ENCODE peak calls at places on chromosomes 3 and 15, in six cellular contexts. X, U, P, T, N and Z are unnamed samples.

GRCh38 chr3:36729204-36730056 is 34.9 kb downstream of the DCLK3 start:
- DNase-seq in X (no peak), U (no peak), P (peak; percentile 83), T (no peak), N (no peak), Z (no peak)

GRCh38 chr3:153161138-153161713 is 800 bp upstream of the RAP2B start:
- DNase-seq in X (peak; percentile 91), U (peak; percentile 95), P (peak; percentile 100), T (peak; percentile 93), N (peak; percentile 93), Z (peak; percentile 96)

GRCh38 chr15:70127797-70128756 is 30.4 kb upstream of the TLE3 start:
- DNase-seq in X (no peak), U (no peak), P (no peak), T (no peak), N (no peak), Z (no peak)

GRCh38 chr3:104546301-104546700 is 820.4 kb upstream of the ALCAM start:
- DNase-seq in X (no peak), U (no peak), P (peak; percentile 6), T (no peak), N (no peak), Z (no peak)

GRCh38 chr3:13229291-13229949 is 156.2 kb upstream of the IQSEC1 start:
- DNase-seq in X (no peak), U (peak; percentile 42), P (peak; percentile 12), T (no peak), N (no peak), Z (no peak)

GRCh38 chr3:42507252-42507651 is 4.8 kb downstream of the VIPR1 start:
- DNase-seq in X (no peak), U (peak; percentile 42), P (no peak), T (peak; percentile 79), N (no peak), Z (peak; percentile 44)

GRCh38 chr15:25905140-25905539 is 42.0 kb upstream of the ATP10A start:
- DNase-seq in X (no peak), U (peak; percentile 61), P (peak; percentile 94), T (no peak), N (peak; percentile 8), Z (no peak)

GRCh38 chr3:156359337-156359736 is 195.6 kb downstream of the SSR3 start:
- DNase-seq in X (no peak), U (no peak), P (peak; percentile 10), T (no peak), N (no peak), Z (no peak)

GRCh38 chr3:178439504-178439903 is 96.7 kb upstream of the KCNMB2 start:
- DNase-seq in X (no peak), U (no peak), P (peak; percentile 46), T (no peak), N (no peak), Z (no peak)

GRCh38 chr3:158668506-158668905 is 3.9 kb downstream of the LXN start:
- DNase-seq in X (no peak), U (no peak), P (peak; percentile 77), T (no peak), N (no peak), Z (no peak)

GRCh38 chr3:78848392-78849288 is 919.2 kb downstream of the ROBO1 start:
- DNase-seq in X (no peak), U (no peak), P (no peak), T (no peak), N (no peak), Z (no peak)

GRCh38 chr3:49727154-49727923 is 3.6 kb upstream of the GMPPB start:
- DNase-seq in X (no peak), U (no peak), P (no peak), T (no peak), N (no peak), Z (peak; percentile 66)

GRCh38 chr3:128994173-128994512 is 267 bp upstream of the CFAP92 start:
- DNase-seq in X (no peak), U (no peak), P (no peak), T (no peak), N (no peak), Z (no peak)

GRCh38 chr3:130395916-130396315 is 50.4 kb downstream of the COL6A5 start:
- DNase-seq in X (no peak), U (no peak), P (no peak), T (no peak), N (no peak), Z (no peak)

GRCh38 chr3:180854887-180855286 is 57.6 kb upstream of the FXR1 start:
- DNase-seq in X (no peak), U (no peak), P (no peak), T (no peak), N (no peak), Z (no peak)

GRCh38 chr3:106004137-106004600 is 135.4 kb upstream of the CBLB start:
- DNase-seq in X (no peak), U (no peak), P (peak; percentile 92), T (no peak), N (no peak), Z (no peak)

GRCh38 chr15:78065973-78066946 is 11.3 kb downstream of the TBC1D2B start:
- DNase-seq in X (no peak), U (no peak), P (peak; percentile 76), T (no peak), N (no peak), Z (no peak)

GRCh38 chr3:41198526-41198925 is 779 bp upstream of the CTNNB1 start:
- DNase-seq in X (peak; percentile 31), U (peak; percentile 37), P (peak; percentile 17), T (peak; percentile 39), N (peak; percentile 23), Z (peak; percentile 65)

GRCh38 chr3:40975711-40976121 is 223.6 kb upstream of the CTNNB1 start:
- DNase-seq in X (no peak), U (no peak), P (no peak), T (no peak), N (no peak), Z (no peak)

GRCh38 chr15:74343127-74343796 is 24.2 kb downstream of the CYP11A1 start:
- DNase-seq in X (no peak), U (no peak), P (no peak), T (no peak), N (no peak), Z (no peak)

GRCh38 chr3:69352305-69353087 is 33.4 kb downstream of the FRMD4B start:
- DNase-seq in X (no peak), U (no peak), P (no peak), T (no peak), N (no peak), Z (no peak)

GRCh38 chr3:124747111-124747981 is 17.1 kb downstream of the UMPS start:
- DNase-seq in X (no peak), U (no peak), P (no peak), T (no peak), N (no peak), Z (no peak)

GRCh38 chr3:86929046-86929445 is 61.9 kb downstream of the VGLL3 start:
- DNase-seq in X (no peak), U (no peak), P (peak; percentile 28), T (no peak), N (no peak), Z (no peak)

GRCh38 chr3:134606033-134607025 is 44.5 kb downstream of the KY start:
- DNase-seq in X (no peak), U (no peak), P (peak; percentile 11), T (no peak), N (no peak), Z (no peak)

GRCh38 chr3:14947886-14948608 is 664 bp downstream of the NR2C2 start:
- DNase-seq in X (peak; percentile 97), U (peak; percentile 96), P (peak; percentile 96), T (peak; percentile 97), N (peak; percentile 95), Z (peak; percentile 99)

GRCh38 chr3:30632065-30632464 is 25.7 kb downstream of the TGFBR2 start:
- DNase-seq in X (no peak), U (no peak), P (peak; percentile 67), T (no peak), N (no peak), Z (no peak)

GRCh38 chr15:34613997-34614396 is 30.5 kb upstream of the GOLGA8B start:
- DNase-seq in X (no peak), U (no peak), P (no peak), T (no peak), N (no peak), Z (no peak)

GRCh38 chr3:197789309-197789708 is 1.7 kb upstream of the LRCH3 start:
- DNase-seq in X (no peak), U (no peak), P (no peak), T (no peak), N (no peak), Z (no peak)

GRCh38 chr15:73985101-73985873 is 6.8 kb downstream of the STOML1 start:
- DNase-seq in X (no peak), U (no peak), P (peak; percentile 55), T (no peak), N (no peak), Z (no peak)

GRCh38 chr3:183551930-183552329 is 3.6 kb downstream of the KLHL6 start:
- DNase-seq in X (no peak), U (peak; percentile 70), P (no peak), T (no peak), N (peak; percentile 55), Z (no peak)

GRCh38 chr3:58009026-58009748 is 965 bp downstream of the FLNB start:
- DNase-seq in X (no peak), U (peak; percentile 65), P (no peak), T (peak; percentile 48), N (peak; percentile 34), Z (peak; percentile 61)

GRCh38 chr3:66398228-66399025 is 102.4 kb downstream of the LRIG1 start:
- DNase-seq in X (no peak), U (no peak), P (no peak), T (no peak), N (no peak), Z (no peak)

GRCh38 chr3:141065258-141065657 is 14.1 kb downstream of the SPSB4 start:
- DNase-seq in X (no peak), U (no peak), P (no peak), T (no peak), N (no peak), Z (peak; percentile 23)

GRCh38 chr15:38996111-38996541 is 431.5 kb upstream of the RASGRP1 start:
- DNase-seq in X (no peak), U (no peak), P (peak; percentile 95), T (no peak), N (no peak), Z (no peak)

GRCh38 chr3:127688416-127689265 is 15.9 kb downstream of the ABTB1 start:
- DNase-seq in X (peak; percentile 14), U (no peak), P (no peak), T (no peak), N (no peak), Z (peak; percentile 44)

GRCh38 chr3:13215940-13216546 is 142.8 kb upstream of the IQSEC1 start:
- DNase-seq in X (no peak), U (no peak), P (peak; percentile 49), T (no peak), N (no peak), Z (peak; percentile 75)